ENCODE peak calls at places on chromosomes 16 and 17, in six cellular contexts. One of them, this sample, is unnamed.
A peak's percentile ranks its signal among the peaks of the same experiment; 100 is the strongest.

GRCh38 chr16:83356266-83356665 is 451.5 kb upstream of the HSBP1 start:
- DNase-seq in kidney: no peak
- DNase-seq in A549: peak; percentile 55
- DNase-seq in hypothalamus: no peak
- DNase-seq in cardiac fibroblast: peak; percentile 77
- DNase-seq in NCI-H2171: peak; percentile 29
- DNase-seq in this sample: no peak

GRCh38 chr16:69482410-69482951 is 58.1 kb downstream of the CYB5B start:
- DNase-seq in kidney: peak; percentile 87
- DNase-seq in A549: no peak
- DNase-seq in hypothalamus: peak; percentile 18
- DNase-seq in cardiac fibroblast: peak; percentile 88
- DNase-seq in NCI-H2171: peak; percentile 74
- DNase-seq in this sample: peak; percentile 88

GRCh38 chr16:7363397-7364053 is 30.9 kb downstream of the RBFOX1 start:
- DNase-seq in kidney: no peak
- DNase-seq in A549: no peak
- DNase-seq in hypothalamus: no peak
- DNase-seq in cardiac fibroblast: no peak
- DNase-seq in NCI-H2171: no peak
- DNase-seq in this sample: no peak

GRCh38 chr17:55265434-55266021 is 768 bp downstream of the HLF start:
- DNase-seq in kidney: peak; percentile 78
- DNase-seq in A549: no peak
- DNase-seq in hypothalamus: no peak
- DNase-seq in cardiac fibroblast: no peak
- DNase-seq in NCI-H2171: no peak
- DNase-seq in this sample: no peak

GRCh38 chr16:12184419-12184831 is 207.9 kb downstream of the SNX29 start:
- DNase-seq in kidney: no peak
- DNase-seq in A549: no peak
- DNase-seq in hypothalamus: no peak
- DNase-seq in cardiac fibroblast: no peak
- DNase-seq in NCI-H2171: no peak
- DNase-seq in this sample: no peak

GRCh38 chr16:70770968-70771552 is 29.9 kb downstream of the VAC14 start:
- DNase-seq in kidney: no peak
- DNase-seq in A549: peak; percentile 70
- DNase-seq in hypothalamus: peak; percentile 69
- DNase-seq in cardiac fibroblast: peak; percentile 69
- DNase-seq in NCI-H2171: no peak
- DNase-seq in this sample: no peak

GRCh38 chr16:64397945-64398508 is 723.8 kb downstream of the CDH11 start:
- DNase-seq in kidney: no peak
- DNase-seq in A549: no peak
- DNase-seq in hypothalamus: no peak
- DNase-seq in cardiac fibroblast: peak; percentile 65
- DNase-seq in NCI-H2171: no peak
- DNase-seq in this sample: no peak

GRCh38 chr16:31117384-31118222 is at the start of gene KAT8:
- DNase-seq in kidney: peak; percentile 99
- DNase-seq in A549: peak; percentile 98
- DNase-seq in hypothalamus: peak; percentile 96
- DNase-seq in cardiac fibroblast: peak; percentile 99
- DNase-seq in NCI-H2171: peak; percentile 98
- DNase-seq in this sample: peak; percentile 99

GRCh38 chr17:14325618-14326167 is 24.8 kb downstream of the HS3ST3B1 start:
- DNase-seq in kidney: no peak
- DNase-seq in A549: no peak
- DNase-seq in hypothalamus: no peak
- DNase-seq in cardiac fibroblast: no peak
- DNase-seq in NCI-H2171: no peak
- DNase-seq in this sample: no peak

GRCh38 chr17:75571197-75571884 is 16.3 kb upstream of the MYO15B start:
- DNase-seq in kidney: peak; percentile 79
- DNase-seq in A549: no peak
- DNase-seq in hypothalamus: no peak
- DNase-seq in cardiac fibroblast: peak; percentile 23
- DNase-seq in NCI-H2171: no peak
- DNase-seq in this sample: no peak

GRCh38 chr17:50865868-50866260 is 290 bp downstream of the TOB1 start:
- DNase-seq in kidney: no peak
- DNase-seq in A549: no peak
- DNase-seq in hypothalamus: no peak
- DNase-seq in cardiac fibroblast: no peak
- DNase-seq in NCI-H2171: no peak
- DNase-seq in this sample: no peak

GRCh38 chr16:57754354-57755060 is 18.9 kb downstream of the KATNB1 start:
- DNase-seq in kidney: no peak
- DNase-seq in A549: no peak
- DNase-seq in hypothalamus: no peak
- DNase-seq in cardiac fibroblast: no peak
- DNase-seq in NCI-H2171: no peak
- DNase-seq in this sample: no peak

GRCh38 chr17:46764709-46765401 is 53.6 kb downstream of the WNT3 start:
- DNase-seq in kidney: peak; percentile 81
- DNase-seq in A549: no peak
- DNase-seq in hypothalamus: peak; percentile 38
- DNase-seq in cardiac fibroblast: peak; percentile 87
- DNase-seq in NCI-H2171: no peak
- DNase-seq in this sample: no peak

GRCh38 chr17:59167571-59168001 is 12.0 kb downstream of the PRR11 start:
- DNase-seq in kidney: no peak
- DNase-seq in A549: no peak
- DNase-seq in hypothalamus: no peak
- DNase-seq in cardiac fibroblast: peak; percentile 53
- DNase-seq in NCI-H2171: no peak
- DNase-seq in this sample: no peak

GRCh38 chr16:15708096-15708495 is 58.1 kb downstream of the NDE1 start:
- DNase-seq in kidney: no peak
- DNase-seq in A549: no peak
- DNase-seq in hypothalamus: no peak
- DNase-seq in cardiac fibroblast: peak; percentile 88
- DNase-seq in NCI-H2171: no peak
- DNase-seq in this sample: no peak

GRCh38 chr16:28029387-28030002 is 34.0 kb downstream of the GSG1L start:
- DNase-seq in kidney: no peak
- DNase-seq in A549: no peak
- DNase-seq in hypothalamus: no peak
- DNase-seq in cardiac fibroblast: no peak
- DNase-seq in NCI-H2171: no peak
- DNase-seq in this sample: no peak

GRCh38 chr17:50634915-50635719 is 436 bp downstream of the ABCC3 start:
- DNase-seq in kidney: peak; percentile 82
- DNase-seq in A549: no peak
- DNase-seq in hypothalamus: no peak
- DNase-seq in cardiac fibroblast: no peak
- DNase-seq in NCI-H2171: no peak
- DNase-seq in this sample: no peak

GRCh38 chr17:4208228-4208627 is 55.6 kb downstream of the ANKFY1 start:
- DNase-seq in kidney: no peak
- DNase-seq in A549: no peak
- DNase-seq in hypothalamus: no peak
- DNase-seq in cardiac fibroblast: peak; percentile 85
- DNase-seq in NCI-H2171: no peak
- DNase-seq in this sample: no peak

GRCh38 chr17:18356624-18357023 is 6.7 kb downstream of the SHMT1 start:
- DNase-seq in kidney: no peak
- DNase-seq in A549: no peak
- DNase-seq in hypothalamus: peak; percentile 1
- DNase-seq in cardiac fibroblast: peak; percentile 69
- DNase-seq in NCI-H2171: no peak
- DNase-seq in this sample: no peak

GRCh38 chr16:55613578-55614333 is 42.0 kb upstream of the SLC6A2 start:
- DNase-seq in kidney: no peak
- DNase-seq in A549: no peak
- DNase-seq in hypothalamus: no peak
- DNase-seq in cardiac fibroblast: peak; percentile 16
- DNase-seq in NCI-H2171: no peak
- DNase-seq in this sample: no peak

GRCh38 chr17:266701-267656 is 85.5 kb upstream of the DOC2B start:
- DNase-seq in kidney: peak; percentile 80
- DNase-seq in A549: no peak
- DNase-seq in hypothalamus: peak; percentile 48
- DNase-seq in cardiac fibroblast: peak; percentile 2
- DNase-seq in NCI-H2171: no peak
- DNase-seq in this sample: peak; percentile 91

GRCh38 chr16:19559242-19559910 is 3.9 kb downstream of the VPS35L start:
- DNase-seq in kidney: no peak
- DNase-seq in A549: peak; percentile 67
- DNase-seq in hypothalamus: no peak
- DNase-seq in cardiac fibroblast: peak; percentile 81
- DNase-seq in NCI-H2171: peak; percentile 36
- DNase-seq in this sample: no peak